ENCODE peak calls at places on chromosomes 7 and 10, in eight cellular contexts. T is breast epithelium, R is substantia nigra, N is osteocyte, S is NCI-H1105 treated with DMSO at 0.1 percent for 48 hours, F is retina, O is transverse colon, Y is heart right ventricle. M is an unnamed sample.

GRCh38 chr7:21912305-21912704 is 33.4 kb downstream of the CDCA7L start:
- DNase-seq in Y (peak), T (no peak), O (no peak), N (no peak), R (no peak), S (no peak), F (no peak), M (no peak)

GRCh38 chr10:35390441-35390840 is 54.1 kb downstream of the CCNY start:
- DNase-seq in N (no peak), O (no peak), Y (no peak), S (no peak), F (no peak), R (no peak), T (no peak), M (no peak)

GRCh38 chr7:66269978-66270377 is 64.8 kb downstream of the TPST1 start:
- DNase-seq in O (no peak), S (no peak), N (no peak), Y (no peak), F (no peak), R (no peak), T (no peak), M (no peak)

GRCh38 chr7:22934473-22935065 is 79.4 kb downstream of the HYCC1 start:
- DNase-seq in R (no peak), F (no peak), S (no peak), Y (no peak), O (no peak), N (no peak), T (no peak), M (no peak)

GRCh38 chr7:129853661-129854268 is 99.0 kb downstream of the UBE2H start:
- DNase-seq in Y (no peak), T (no peak), O (no peak), S (no peak), N (no peak), R (no peak), F (no peak), M (no peak)

GRCh38 chr7:35450456-35450855 is 196.6 kb upstream of the TBX20 start:
- DNase-seq in S (peak), F (no peak), R (no peak), O (no peak), N (no peak), T (no peak), Y (no peak), M (no peak)

GRCh38 chr10:103651783-103652476 is 158.4 kb downstream of the NEURL1 start:
- DNase-seq in S (no peak), N (no peak), Y (peak), R (no peak), F (no peak), O (peak), T (no peak), M (peak)

GRCh38 chr7:95318501-95318900 is 5.8 kb downstream of the PON1 start:
- DNase-seq in R (no peak), S (no peak), N (no peak), F (no peak), Y (no peak), O (no peak), T (no peak), M (no peak)

GRCh38 chr7:26399309-26399610 is 107.6 kb downstream of the SNX10 start:
- DNase-seq in Y (peak), R (no peak), O (no peak), N (no peak), T (peak), S (peak), F (no peak), M (peak)

GRCh38 chr10:36606234-36606839 is 519.1 kb upstream of the ANKRD30A start:
- DNase-seq in T (no peak), O (no peak), R (no peak), S (no peak), Y (no peak), F (no peak), N (no peak), M (no peak)

GRCh38 chr10:31322647-31323046 is 3.6 kb downstream of the ZEB1 start:
- DNase-seq in F (peak), Y (no peak), T (no peak), N (no peak), S (peak), O (no peak), R (no peak), M (no peak)

GRCh38 chr7:2936301-2936700 is 92.2 kb upstream of the GNA12 start:
- DNase-seq in R (no peak), Y (no peak), F (no peak), N (no peak), S (no peak), O (no peak), T (no peak), M (no peak)

GRCh38 chr10:79128923-79129305 is 60.1 kb downstream of the ZMIZ1 start:
- DNase-seq in T (no peak), R (no peak), O (no peak), Y (no peak), N (no peak), F (no peak), S (no peak), M (no peak)

GRCh38 chr10:131663411-131663810 is 237.4 kb upstream of the PPP2R2D start:
- DNase-seq in O (no peak), N (no peak), T (no peak), S (no peak), Y (no peak), F (no peak), R (no peak), M (no peak)

GRCh38 chr7:105017263-105018051 is 3.5 kb downstream of the KMT2E start:
- DNase-seq in Y (no peak), F (no peak), R (no peak), T (no peak), N (no peak), S (no peak), O (no peak), M (no peak)